ENCODE peak calls at places on chromosomes 12 and 14, in four cellular contexts. One of them, this sample, is unnamed.

GRCh38 chr12:57726151-57726883 is 12.2 kb downstream of the AGAP2 start:
- DNase-seq in heart left ventricle: peak; percentile 85
- DNase-seq in brain microvascular endothelial cell: peak; percentile 79
- DNase-seq in HCT116: peak; percentile 72
- DNase-seq in this sample: peak; percentile 86

GRCh38 chr12:1606021-1606622 is 11.7 kb upstream of the FBXL14 start:
- DNase-seq in heart left ventricle: peak; percentile 95
- DNase-seq in brain microvascular endothelial cell: peak; percentile 79
- DNase-seq in HCT116: peak; percentile 72
- DNase-seq in this sample: peak; percentile 85

GRCh38 chr14:27587103-27587502 is 989.3 kb upstream of the NOVA1 start:
- DNase-seq in heart left ventricle: no peak
- DNase-seq in brain microvascular endothelial cell: no peak
- DNase-seq in HCT116: no peak
- DNase-seq in this sample: no peak

GRCh38 chr12:108611884-108612415 is 14.1 kb upstream of the TMEM119 start:
- DNase-seq in heart left ventricle: no peak
- DNase-seq in brain microvascular endothelial cell: peak; percentile 71
- DNase-seq in HCT116: peak; percentile 72
- DNase-seq in this sample: peak; percentile 82

GRCh38 chr12:42981379-42981778 is 391.8 kb upstream of the PRICKLE1 start:
- DNase-seq in heart left ventricle: no peak
- DNase-seq in brain microvascular endothelial cell: peak; percentile 66
- DNase-seq in HCT116: no peak
- DNase-seq in this sample: peak; percentile 6

GRCh38 chr14:105884808-105885281 is 358.5 kb downstream of the TMEM121 start:
- DNase-seq in heart left ventricle: peak; percentile 45
- DNase-seq in brain microvascular endothelial cell: no peak
- DNase-seq in HCT116: no peak
- DNase-seq in this sample: no peak

GRCh38 chr14:93115069-93115919 is 431 bp downstream of the ITPK1 start:
- DNase-seq in heart left ventricle: peak; percentile 94
- DNase-seq in brain microvascular endothelial cell: peak; percentile 67
- DNase-seq in HCT116: peak; percentile 51
- DNase-seq in this sample: peak; percentile 84

GRCh38 chr12:30181334-30181733 is 397.6 kb upstream of the TMTC1 start:
- DNase-seq in heart left ventricle: no peak
- DNase-seq in brain microvascular endothelial cell: no peak
- DNase-seq in HCT116: no peak
- DNase-seq in this sample: no peak

GRCh38 chr12:48923117-48923516 is 2.2 kb downstream of the FKBP11 start:
- DNase-seq in heart left ventricle: no peak
- DNase-seq in brain microvascular endothelial cell: no peak
- DNase-seq in HCT116: no peak
- DNase-seq in this sample: no peak

GRCh38 chr14:47278233-47278842 is 397.1 kb downstream of the MDGA2 start:
- DNase-seq in heart left ventricle: no peak
- DNase-seq in brain microvascular endothelial cell: peak; percentile 45
- DNase-seq in HCT116: peak; percentile 3
- DNase-seq in this sample: no peak

GRCh38 chr14:103528158-103528511 is 861 bp upstream of the TRMT61A start:
- DNase-seq in heart left ventricle: peak; percentile 63
- DNase-seq in brain microvascular endothelial cell: no peak
- DNase-seq in HCT116: no peak
- DNase-seq in this sample: no peak

GRCh38 chr12:89709994-89710872 is 1.6 kb upstream of the ATP2B1 start:
- DNase-seq in heart left ventricle: peak; percentile 85
- DNase-seq in brain microvascular endothelial cell: peak; percentile 28
- DNase-seq in HCT116: no peak
- DNase-seq in this sample: peak; percentile 52

GRCh38 chr12:98745578-98746391 is 100.7 kb downstream of the APAF1 start:
- DNase-seq in heart left ventricle: no peak
- DNase-seq in brain microvascular endothelial cell: no peak
- DNase-seq in HCT116: no peak
- DNase-seq in this sample: peak; percentile 24

GRCh38 chr12:63264629-63265028 is 113.6 kb upstream of the AVPR1A start:
- DNase-seq in heart left ventricle: no peak
- DNase-seq in brain microvascular endothelial cell: no peak
- DNase-seq in HCT116: no peak
- DNase-seq in this sample: no peak

GRCh38 chr12:110577717-110578521 is 5.2 kb downstream of the PPTC7 start:
- DNase-seq in heart left ventricle: no peak
- DNase-seq in brain microvascular endothelial cell: peak; percentile 61
- DNase-seq in HCT116: peak; percentile 97
- DNase-seq in this sample: peak; percentile 73

GRCh38 chr14:68359862-68360552 is 432.9 kb downstream of the ZFP36L1 start:
- DNase-seq in heart left ventricle: peak; percentile 71
- DNase-seq in brain microvascular endothelial cell: no peak
- DNase-seq in HCT116: peak; percentile 37
- DNase-seq in this sample: peak; percentile 72

GRCh38 chr14:90398315-90398811 is 1.5 kb downstream of the CALM1 start:
- DNase-seq in heart left ventricle: peak; percentile 76
- DNase-seq in brain microvascular endothelial cell: peak; percentile 26
- DNase-seq in HCT116: no peak
- DNase-seq in this sample: no peak

GRCh38 chr12:45828402-45828801 is 98.9 kb downstream of the ARID2 start:
- DNase-seq in heart left ventricle: no peak
- DNase-seq in brain microvascular endothelial cell: no peak
- DNase-seq in HCT116: no peak
- DNase-seq in this sample: no peak

GRCh38 chr12:31846405-31846804 is 112.8 kb upstream of the RESF1 start:
- DNase-seq in heart left ventricle: no peak
- DNase-seq in brain microvascular endothelial cell: no peak
- DNase-seq in HCT116: no peak
- DNase-seq in this sample: no peak

GRCh38 chr14:68978550-68978911 is 571 bp downstream of the ACTN1 start:
- DNase-seq in heart left ventricle: peak; percentile 82
- DNase-seq in brain microvascular endothelial cell: no peak
- DNase-seq in HCT116: no peak
- DNase-seq in this sample: peak; percentile 55

GRCh38 chr14:73231874-73232851 is 5.1 kb upstream of the PAPLN start:
- DNase-seq in heart left ventricle: no peak
- DNase-seq in brain microvascular endothelial cell: no peak
- DNase-seq in HCT116: no peak
- DNase-seq in this sample: no peak

GRCh38 chr12:62008703-62009102 is 251.5 kb upstream of the USP15 start:
- DNase-seq in heart left ventricle: no peak
- DNase-seq in brain microvascular endothelial cell: no peak
- DNase-seq in HCT116: no peak
- DNase-seq in this sample: no peak

GRCh38 chr12:64625243-64626077 is 15.2 kb downstream of the RASSF3 start:
- DNase-seq in heart left ventricle: peak; percentile 70
- DNase-seq in brain microvascular endothelial cell: peak; percentile 84
- DNase-seq in HCT116: peak; percentile 60
- DNase-seq in this sample: peak; percentile 80

GRCh38 chr12:78185109-78185508 is 354.4 kb downstream of the NAV3 start:
- DNase-seq in heart left ventricle: no peak
- DNase-seq in brain microvascular endothelial cell: no peak
- DNase-seq in HCT116: no peak
- DNase-seq in this sample: peak; percentile 43

GRCh38 chr12:95257541-95257940 is 39.9 kb downstream of the VEZT start:
- DNase-seq in heart left ventricle: no peak
- DNase-seq in brain microvascular endothelial cell: no peak
- DNase-seq in HCT116: no peak
- DNase-seq in this sample: no peak

GRCh38 chr12:123502163-123502562 is 31.4 kb downstream of the RILPL1 start:
- DNase-seq in heart left ventricle: no peak
- DNase-seq in brain microvascular endothelial cell: no peak
- DNase-seq in HCT116: no peak
- DNase-seq in this sample: no peak

GRCh38 chr14:50828738-50829471 is 2.1 kb downstream of the NIN start:
- DNase-seq in heart left ventricle: no peak
- DNase-seq in brain microvascular endothelial cell: no peak
- DNase-seq in HCT116: no peak
- DNase-seq in this sample: no peak

GRCh38 chr14:91496790-91497189 is 13.3 kb downstream of the PPP4R3A start:
- DNase-seq in heart left ventricle: no peak
- DNase-seq in brain microvascular endothelial cell: no peak
- DNase-seq in HCT116: no peak
- DNase-seq in this sample: no peak

GRCh38 chr12:91058821-91059220 is 997 bp upstream of the KERA start:
- DNase-seq in heart left ventricle: no peak
- DNase-seq in brain microvascular endothelial cell: no peak
- DNase-seq in HCT116: no peak
- DNase-seq in this sample: no peak

GRCh38 chr12:63450821-63451220 is 217.5 kb downstream of the DPY19L2 start:
- DNase-seq in heart left ventricle: no peak
- DNase-seq in brain microvascular endothelial cell: no peak
- DNase-seq in HCT116: no peak
- DNase-seq in this sample: no peak

GRCh38 chr12:129136694-129137325 is 283.5 kb downstream of the GLT1D1 start:
- DNase-seq in heart left ventricle: no peak
- DNase-seq in brain microvascular endothelial cell: no peak
- DNase-seq in HCT116: no peak
- DNase-seq in this sample: no peak

GRCh38 chr14:91732859-91733477 is 1.1 kb upstream of the CATSPERB start:
- DNase-seq in heart left ventricle: no peak
- DNase-seq in brain microvascular endothelial cell: no peak
- DNase-seq in HCT116: no peak
- DNase-seq in this sample: peak; percentile 57

GRCh38 chr14:56594428-56594827 is 14.8 kb downstream of the TMEM260 start:
- DNase-seq in heart left ventricle: no peak
- DNase-seq in brain microvascular endothelial cell: no peak
- DNase-seq in HCT116: no peak
- DNase-seq in this sample: no peak

GRCh38 chr14:56592746-56593544 is 13.3 kb downstream of the TMEM260 start:
- DNase-seq in heart left ventricle: no peak
- DNase-seq in brain microvascular endothelial cell: no peak
- DNase-seq in HCT116: no peak
- DNase-seq in this sample: no peak

GRCh38 chr14:56587701-56588100 is 8.1 kb downstream of the TMEM260 start:
- DNase-seq in heart left ventricle: no peak
- DNase-seq in brain microvascular endothelial cell: no peak
- DNase-seq in HCT116: no peak
- DNase-seq in this sample: no peak

GRCh38 chr14:56585461-56586084 is 6.0 kb downstream of the TMEM260 start:
- DNase-seq in heart left ventricle: no peak
- DNase-seq in brain microvascular endothelial cell: no peak
- DNase-seq in HCT116: no peak
- DNase-seq in this sample: no peak

DNA sequence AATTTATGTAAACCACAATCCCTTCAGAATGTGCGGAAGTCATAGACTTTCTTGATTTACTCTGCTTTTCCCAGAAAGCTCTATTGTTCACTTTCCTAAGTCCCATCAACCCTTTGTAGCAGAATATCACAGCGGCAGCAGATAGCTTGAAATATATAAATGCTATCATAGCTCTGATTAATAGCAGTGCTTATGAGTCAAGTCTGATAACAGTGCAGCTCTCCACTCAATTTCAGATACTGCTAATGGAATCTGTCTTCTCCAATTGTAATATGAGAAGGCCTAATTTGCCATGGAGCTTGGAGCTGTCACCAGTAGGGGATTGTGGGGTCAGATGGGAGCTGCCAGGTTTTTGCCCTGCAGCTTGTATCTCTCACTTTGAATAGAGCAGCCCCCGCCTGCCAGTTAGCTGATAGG is 10.9 kb downstream of the TMEM260 start:
- DNase-seq in heart left ventricle: no peak
- DNase-seq in brain microvascular endothelial cell: no peak
- DNase-seq in HCT116: no peak
- DNase-seq in this sample: no peak
- TF ChIP-seq CTCF in heart left ventricle: no peak
- TF ChIP-seq CTCF in brain microvascular endothelial cell: no peak
- TF ChIP-seq CTCF in HCT116: no peak
- TF ChIP-seq CTCF in this sample: no peak

DNA sequence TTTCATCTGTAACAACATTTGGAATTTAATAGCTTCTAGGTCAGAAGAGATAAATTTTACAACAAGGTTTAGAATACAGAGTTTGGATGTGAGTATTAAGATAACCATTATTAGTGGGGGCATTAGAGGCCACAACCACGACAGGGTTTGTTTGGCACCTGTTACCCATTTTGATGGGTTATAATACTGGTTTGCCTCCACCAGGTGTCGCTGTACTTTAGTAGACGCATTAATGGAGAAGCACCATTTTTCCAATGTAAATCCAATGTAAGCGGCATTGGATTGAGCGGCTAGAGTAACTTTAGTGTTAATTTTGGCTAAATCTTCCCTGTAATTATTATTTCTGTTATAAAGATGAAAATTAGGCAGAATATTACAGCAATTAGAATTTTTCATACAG is 136.2 kb downstream of the SLCO1B3 start:
- DNase-seq in heart left ventricle: no peak
- DNase-seq in brain microvascular endothelial cell: peak; percentile 32
- DNase-seq in HCT116: peak; percentile 6
- DNase-seq in this sample: no peak
- TF ChIP-seq CTCF in heart left ventricle: peak; percentile 28
- TF ChIP-seq CTCF in brain microvascular endothelial cell: peak; percentile 54
- TF ChIP-seq CTCF in HCT116: peak; percentile 50
- TF ChIP-seq CTCF in this sample: no peak

DNA sequence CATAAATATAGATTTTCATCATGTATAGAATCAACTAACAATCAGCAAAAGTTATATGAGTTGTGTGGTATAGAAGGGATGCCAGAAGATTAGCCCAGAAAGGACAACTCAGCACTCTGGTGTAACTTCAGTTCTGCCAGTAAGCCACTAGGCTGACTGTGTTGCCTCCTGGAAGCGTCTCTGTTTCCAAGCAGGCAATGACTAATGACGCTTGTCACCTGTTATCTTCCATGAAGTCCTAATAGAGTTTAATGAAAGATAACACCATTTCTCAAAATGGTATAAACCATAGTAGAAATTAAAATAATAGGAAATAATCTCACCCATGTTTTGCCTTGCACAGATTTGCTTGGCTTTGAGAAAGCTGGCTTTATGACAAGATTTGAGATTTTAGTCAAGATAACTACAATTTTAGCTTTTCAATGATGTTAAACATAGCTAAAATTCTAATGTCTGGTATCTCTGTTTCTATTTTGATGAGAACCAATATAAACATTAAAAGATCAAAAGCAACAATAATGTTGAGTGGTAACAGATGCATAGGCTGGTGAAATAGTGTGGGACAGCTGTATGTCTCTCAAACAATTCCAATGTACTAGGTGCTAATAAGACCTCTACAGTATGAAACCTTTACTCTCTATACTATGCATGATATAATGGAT is 9.0 kb upstream of the RNU6-7 start:
- DNase-seq in heart left ventricle: no peak
- DNase-seq in brain microvascular endothelial cell: no peak
- DNase-seq in HCT116: no peak
- DNase-seq in this sample: no peak
- TF ChIP-seq CTCF in heart left ventricle: no peak
- TF ChIP-seq CTCF in brain microvascular endothelial cell: no peak
- TF ChIP-seq CTCF in HCT116: peak; percentile 7
- TF ChIP-seq CTCF in this sample: no peak

GRCh38 chr12:94150483-94151225 is 2.3 kb downstream of the PLXNC1 start:
- DNase-seq in heart left ventricle: peak; percentile 64
- DNase-seq in brain microvascular endothelial cell: no peak
- DNase-seq in HCT116: no peak
- DNase-seq in this sample: no peak
- TF ChIP-seq CTCF in heart left ventricle: no peak
- TF ChIP-seq CTCF in brain microvascular endothelial cell: no peak
- TF ChIP-seq CTCF in HCT116: no peak
- TF ChIP-seq CTCF in this sample: no peak